ENCODE peak calls at places on chromosomes 6 and 20, in six cellular contexts. One of them, this sample, is unnamed.

GRCh38 chr6:116450769-116451740 is 10.1 kb upstream of the CALHM6 start:
- DNase-seq in AML-193: peak; percentile 98
- DNase-seq in T47D: no peak
- DNase-seq in OCI-M1: peak; percentile 88
- DNase-seq in H7: no peak
- DNase-seq in SHP77 treated with DMSO at 0.1 percent for 48 hours: no peak
- DNase-seq in this sample: no peak

GRCh38 chr6:147211349-147211748 is 7.1 kb downstream of the STXBP5 start:
- DNase-seq in AML-193: no peak
- DNase-seq in T47D: no peak
- DNase-seq in OCI-M1: no peak
- DNase-seq in H7: no peak
- DNase-seq in SHP77 treated with DMSO at 0.1 percent for 48 hours: no peak
- DNase-seq in this sample: no peak

GRCh38 chr6:125995972-125996580 is 9.7 kb downstream of the TRMT11 start:
- DNase-seq in AML-193: peak; percentile 75
- DNase-seq in T47D: peak; percentile 23
- DNase-seq in OCI-M1: peak; percentile 90
- DNase-seq in H7: peak; percentile 47
- DNase-seq in SHP77 treated with DMSO at 0.1 percent for 48 hours: peak; percentile 31
- DNase-seq in this sample: peak; percentile 31

GRCh38 chr6:166998256-166999144 is 697 bp upstream of the CEP43 start:
- DNase-seq in AML-193: peak; percentile 21
- DNase-seq in T47D: no peak
- DNase-seq in OCI-M1: no peak
- DNase-seq in H7: peak; percentile 66
- DNase-seq in SHP77 treated with DMSO at 0.1 percent for 48 hours: no peak
- DNase-seq in this sample: peak; percentile 2

GRCh38 chr20:41358717-41359116 is 7.9 kb downstream of the EMILIN3 start:
- DNase-seq in AML-193: no peak
- DNase-seq in T47D: no peak
- DNase-seq in OCI-M1: no peak
- DNase-seq in H7: no peak
- DNase-seq in SHP77 treated with DMSO at 0.1 percent for 48 hours: no peak
- DNase-seq in this sample: no peak

GRCh38 chr20:52047811-52048302 is 143.7 kb downstream of the ZFP64 start:
- DNase-seq in AML-193: no peak
- DNase-seq in T47D: no peak
- DNase-seq in OCI-M1: no peak
- DNase-seq in H7: no peak
- DNase-seq in SHP77 treated with DMSO at 0.1 percent for 48 hours: no peak
- DNase-seq in this sample: no peak

GRCh38 chr6:90432937-90433336 is 136.3 kb upstream of the BACH2 start:
- DNase-seq in AML-193: no peak
- DNase-seq in T47D: no peak
- DNase-seq in OCI-M1: no peak
- DNase-seq in H7: no peak
- DNase-seq in SHP77 treated with DMSO at 0.1 percent for 48 hours: no peak
- DNase-seq in this sample: no peak

GRCh38 chr6:145929037-145929633 is 35.0 kb downstream of the SHPRH start:
- DNase-seq in AML-193: peak; percentile 68
- DNase-seq in T47D: no peak
- DNase-seq in OCI-M1: peak; percentile 75
- DNase-seq in H7: no peak
- DNase-seq in SHP77 treated with DMSO at 0.1 percent for 48 hours: no peak
- DNase-seq in this sample: no peak

GRCh38 chr6:52598123-52598823 is 21.4 kb upstream of the TRAM2 start:
- DNase-seq in AML-193: peak; percentile 9
- DNase-seq in T47D: no peak
- DNase-seq in OCI-M1: peak; percentile 84
- DNase-seq in H7: peak; percentile 80
- DNase-seq in SHP77 treated with DMSO at 0.1 percent for 48 hours: peak; percentile 64
- DNase-seq in this sample: no peak

GRCh38 chr6:117418320-117418719 is 7.4 kb downstream of the ROS1 start:
- DNase-seq in AML-193: no peak
- DNase-seq in T47D: no peak
- DNase-seq in OCI-M1: no peak
- DNase-seq in H7: no peak
- DNase-seq in SHP77 treated with DMSO at 0.1 percent for 48 hours: no peak
- DNase-seq in this sample: no peak

GRCh38 chr6:26552205-26552604 is 14.0 kb downstream of the HMGN4 start:
- DNase-seq in AML-193: no peak
- DNase-seq in T47D: no peak
- DNase-seq in OCI-M1: no peak
- DNase-seq in H7: no peak
- DNase-seq in SHP77 treated with DMSO at 0.1 percent for 48 hours: peak; percentile 60
- DNase-seq in this sample: no peak

GRCh38 chr6:169073311-169073710 is 180.3 kb downstream of the THBS2 start:
- DNase-seq in AML-193: no peak
- DNase-seq in T47D: no peak
- DNase-seq in OCI-M1: no peak
- DNase-seq in H7: no peak
- DNase-seq in SHP77 treated with DMSO at 0.1 percent for 48 hours: no peak
- DNase-seq in this sample: no peak

GRCh38 chr20:60937581-60937980 is 314.5 kb upstream of the CDH4 start:
- DNase-seq in AML-193: no peak
- DNase-seq in T47D: no peak
- DNase-seq in OCI-M1: no peak
- DNase-seq in H7: no peak
- DNase-seq in SHP77 treated with DMSO at 0.1 percent for 48 hours: no peak
- DNase-seq in this sample: no peak

GRCh38 chr20:61933481-61933950 is 132.2 kb downstream of the TAF4 start:
- DNase-seq in AML-193: no peak
- DNase-seq in T47D: no peak
- DNase-seq in OCI-M1: no peak
- DNase-seq in H7: no peak
- DNase-seq in SHP77 treated with DMSO at 0.1 percent for 48 hours: no peak
- DNase-seq in this sample: no peak

GRCh38 chr6:164346631-164347030 is 932.1 kb downstream of the QKI start:
- DNase-seq in AML-193: no peak
- DNase-seq in T47D: no peak
- DNase-seq in OCI-M1: peak; percentile 37
- DNase-seq in H7: no peak
- DNase-seq in SHP77 treated with DMSO at 0.1 percent for 48 hours: no peak
- DNase-seq in this sample: no peak

GRCh38 chr20:45545351-45545750 is 1.9 kb downstream of the EPPIN start:
- DNase-seq in AML-193: no peak
- DNase-seq in T47D: no peak
- DNase-seq in OCI-M1: no peak
- DNase-seq in H7: no peak
- DNase-seq in SHP77 treated with DMSO at 0.1 percent for 48 hours: no peak
- DNase-seq in this sample: no peak

GRCh38 chr20:37503256-37503927 is 17.7 kb upstream of the NNAT start:
- DNase-seq in AML-193: no peak
- DNase-seq in T47D: no peak
- DNase-seq in OCI-M1: no peak
- DNase-seq in H7: no peak
- DNase-seq in SHP77 treated with DMSO at 0.1 percent for 48 hours: no peak
- DNase-seq in this sample: no peak

GRCh38 chr20:9375221-9375681 is 139.1 kb upstream of the LAMP5 start:
- DNase-seq in AML-193: no peak
- DNase-seq in T47D: no peak
- DNase-seq in OCI-M1: no peak
- DNase-seq in H7: no peak
- DNase-seq in SHP77 treated with DMSO at 0.1 percent for 48 hours: no peak
- DNase-seq in this sample: no peak

GRCh38 chr6:169935348-169935718 is 183.9 kb downstream of the ERMARD start:
- DNase-seq in AML-193: no peak
- DNase-seq in T47D: no peak
- DNase-seq in OCI-M1: no peak
- DNase-seq in H7: peak; percentile 33
- DNase-seq in SHP77 treated with DMSO at 0.1 percent for 48 hours: no peak
- DNase-seq in this sample: no peak

GRCh38 chr6:42808492-42809483 is 26.9 kb downstream of the BICRAL start:
- DNase-seq in AML-193: no peak
- DNase-seq in T47D: no peak
- DNase-seq in OCI-M1: no peak
- DNase-seq in H7: no peak
- DNase-seq in SHP77 treated with DMSO at 0.1 percent for 48 hours: no peak
- DNase-seq in this sample: no peak

GRCh38 chr6:170098428-170099170 is 192.3 kb downstream of the DLL1 start:
- DNase-seq in AML-193: no peak
- DNase-seq in T47D: no peak
- DNase-seq in OCI-M1: no peak
- DNase-seq in H7: peak; percentile 51
- DNase-seq in SHP77 treated with DMSO at 0.1 percent for 48 hours: no peak
- DNase-seq in this sample: no peak